ENCODE peak calls at places on chromosome 2, in six cellular contexts. I, U, T, X, N and Y are unnamed samples.

GRCh38 chr2:29663266-29663665 is 258.1 kb downstream of the ALK start:
- DNase-seq in N (no peak), X (peak; percentile 84), U (no peak), T (no peak), I (no peak), Y (no peak)

GRCh38 chr2:36680012-36680411 is 16.5 kb upstream of the VIT start:
- DNase-seq in N (no peak), U (no peak), T (no peak), I (no peak), X (no peak), Y (no peak)

GRCh38 chr2:71129114-71129890 is 727 bp downstream of the MCEE start:
- DNase-seq in X (peak; percentile 56), T (no peak), U (no peak), I (peak; percentile 11), N (no peak), Y (peak; percentile 67)

GRCh38 chr2:71154798-71155197 is 24.4 kb downstream of the MPHOSPH10 start:
- DNase-seq in I (peak; percentile 44), T (peak; percentile 23), U (no peak), X (peak; percentile 14), N (no peak), Y (no peak)

GRCh38 chr2:103809946-103810345 is 1044.0 kb upstream of the POU3F3 start:
- DNase-seq in U (no peak), I (no peak), T (peak; percentile 15), N (no peak), X (peak; percentile 1), Y (no peak)

GRCh38 chr2:73284296-73285161 is at the start of gene FBXO41:
- DNase-seq in T (peak; percentile 81), I (peak; percentile 78), X (peak; percentile 48), U (peak; percentile 57), N (peak; percentile 82), Y (no peak)

GRCh38 chr2:30055548-30055947 is 91.3 kb upstream of the YPEL5 start:
- DNase-seq in X (no peak), U (no peak), I (no peak), N (no peak), T (no peak), Y (no peak)

GRCh38 chr2:105801961-105802360 is 57.2 kb downstream of the NCK2 start:
- DNase-seq in X (no peak), T (no peak), I (no peak), U (no peak), N (no peak), Y (no peak)

GRCh38 chr2:62501794-62502500 is 4.0 kb downstream of the TMEM17 start:
- DNase-seq in T (no peak), U (no peak), I (no peak), X (peak; percentile 69), N (no peak), Y (no peak)

GRCh38 chr2:212154392-212154791 is 384.2 kb downstream of the ERBB4 start:
- DNase-seq in T (no peak), U (no peak), X (no peak), I (no peak), N (no peak), Y (no peak)

GRCh38 chr2:199985625-199986207 is 30.3 kb downstream of the MAIP1 start:
- DNase-seq in X (peak; percentile 80), U (peak; percentile 44), N (no peak), I (peak; percentile 41), T (peak; percentile 71), Y (peak; percentile 10)

GRCh38 chr2:189821953-189822748 is 37.9 kb downstream of the PMS1 start:
- DNase-seq in X (peak; percentile 62), U (no peak), I (peak; percentile 21), T (no peak), N (no peak), Y (no peak)

GRCh38 chr2:117801826-117802225 is 12.7 kb upstream of the DDX18 start:
- DNase-seq in T (no peak), N (no peak), X (peak; percentile 68), U (no peak), I (no peak), Y (no peak)

GRCh38 chr2:190432567-190433231 is 24.5 kb downstream of the MFSD6 start:
- DNase-seq in T (no peak), N (no peak), I (no peak), U (no peak), X (no peak), Y (no peak)

GRCh38 chr2:207928079-207928478 is 97.2 kb downstream of the PLEKHM3 start:
- DNase-seq in X (peak; percentile 36), N (no peak), I (no peak), U (no peak), T (no peak), Y (no peak)

GRCh38 chr2:201968045-201968444 is 65.6 kb upstream of the FZD7 start:
- DNase-seq in X (no peak), T (no peak), I (no peak), U (no peak), N (no peak), Y (no peak)

GRCh38 chr2:173238385-173238784 is 116.3 kb upstream of the CDCA7 start:
- DNase-seq in X (no peak), T (no peak), I (no peak), U (no peak), N (peak; percentile 42), Y (no peak)